ENCODE peak calls at places on chromosomes 12 and 14, in seven cellular contexts. One of them, this sample, is unnamed.

GRCh38 chr12:65100140-65100539 is 21.0 kb downstream of the WIF1 start:
- DNase-seq in lower lobe of right lung: no peak
- DNase-seq in upper lobe of left lung: no peak
- DNase-seq in heart left ventricle: no peak
- DNase-seq in stomach: no peak
- DNase-seq in A549: no peak
- DNase-seq in cardiac muscle cell: no peak
- DNase-seq in this sample: no peak

GRCh38 chr12:109592905-109593272 is 19.3 kb downstream of the MVK start:
- DNase-seq in stomach: no peak
- DNase-seq in lower lobe of right lung: no peak
- DNase-seq in upper lobe of left lung: no peak
- DNase-seq in heart left ventricle: peak; percentile 52
- DNase-seq in cardiac muscle cell: peak; percentile 28
- DNase-seq in A549: no peak
- DNase-seq in this sample: no peak

GRCh38 chr12:110927545-110927944 is 7.2 kb upstream of the MYL2 start:
- DNase-seq in stomach: no peak
- DNase-seq in lower lobe of right lung: no peak
- DNase-seq in A549: no peak
- DNase-seq in heart left ventricle: no peak
- DNase-seq in cardiac muscle cell: no peak
- DNase-seq in upper lobe of left lung: no peak
- DNase-seq in this sample: no peak

GRCh38 chr14:33165144-33165925 is 226.7 kb downstream of the NPAS3 start:
- DNase-seq in upper lobe of left lung: no peak
- DNase-seq in A549: no peak
- DNase-seq in stomach: no peak
- DNase-seq in lower lobe of right lung: no peak
- DNase-seq in heart left ventricle: no peak
- DNase-seq in cardiac muscle cell: no peak
- DNase-seq in this sample: no peak

GRCh38 chr14:99624971-99625370 is 20.0 kb upstream of the HHIPL1 start:
- DNase-seq in A549: no peak
- DNase-seq in stomach: peak; percentile 35
- DNase-seq in heart left ventricle: peak; percentile 48
- DNase-seq in lower lobe of right lung: no peak
- DNase-seq in cardiac muscle cell: no peak
- DNase-seq in upper lobe of left lung: no peak
- DNase-seq in this sample: no peak

GRCh38 chr14:99041820-99042174 is 230.2 kb downstream of the BCL11B start:
- DNase-seq in upper lobe of left lung: no peak
- DNase-seq in lower lobe of right lung: no peak
- DNase-seq in heart left ventricle: no peak
- DNase-seq in A549: no peak
- DNase-seq in cardiac muscle cell: no peak
- DNase-seq in stomach: peak; percentile 7
- DNase-seq in this sample: no peak

GRCh38 chr14:95993768-95994592 is 45.2 kb upstream of the C14orf132 start:
- DNase-seq in lower lobe of right lung: no peak
- DNase-seq in A549: peak; percentile 41
- DNase-seq in stomach: no peak
- DNase-seq in heart left ventricle: no peak
- DNase-seq in upper lobe of left lung: no peak
- DNase-seq in cardiac muscle cell: peak; percentile 79
- DNase-seq in this sample: no peak

GRCh38 chr12:45182511-45182910 is 33.4 kb upstream of the ANO6 start:
- DNase-seq in cardiac muscle cell: no peak
- DNase-seq in heart left ventricle: no peak
- DNase-seq in lower lobe of right lung: no peak
- DNase-seq in stomach: no peak
- DNase-seq in A549: no peak
- DNase-seq in upper lobe of left lung: no peak
- DNase-seq in this sample: no peak

GRCh38 chr12:1355396-1355795 is 239.0 kb downstream of the FBXL14 start:
- DNase-seq in lower lobe of right lung: no peak
- DNase-seq in upper lobe of left lung: no peak
- DNase-seq in cardiac muscle cell: no peak
- DNase-seq in A549: no peak
- DNase-seq in heart left ventricle: no peak
- DNase-seq in stomach: no peak
- DNase-seq in this sample: no peak

GRCh38 chr12:124498178-124498869 is 69.1 kb downstream of the NCOR2 start:
- DNase-seq in stomach: no peak
- DNase-seq in heart left ventricle: peak; percentile 58
- DNase-seq in A549: no peak
- DNase-seq in lower lobe of right lung: no peak
- DNase-seq in cardiac muscle cell: no peak
- DNase-seq in upper lobe of left lung: no peak
- DNase-seq in this sample: no peak

GRCh38 chr14:82009993-82010392 is 476.3 kb upstream of the SEL1L start:
- DNase-seq in lower lobe of right lung: no peak
- DNase-seq in cardiac muscle cell: no peak
- DNase-seq in heart left ventricle: no peak
- DNase-seq in upper lobe of left lung: no peak
- DNase-seq in stomach: no peak
- DNase-seq in A549: no peak
- DNase-seq in this sample: no peak

GRCh38 chr14:77204457-77204796 is 22.8 kb downstream of the TMEM63C start:
- DNase-seq in stomach: no peak
- DNase-seq in A549: no peak
- DNase-seq in cardiac muscle cell: no peak
- DNase-seq in lower lobe of right lung: no peak
- DNase-seq in upper lobe of left lung: no peak
- DNase-seq in heart left ventricle: no peak
- DNase-seq in this sample: no peak

GRCh38 chr12:27732281-27732680 is 21.6 kb downstream of the MRPS35 start:
- DNase-seq in upper lobe of left lung: no peak
- DNase-seq in A549: peak; percentile 18
- DNase-seq in lower lobe of right lung: no peak
- DNase-seq in stomach: peak; percentile 32
- DNase-seq in heart left ventricle: no peak
- DNase-seq in cardiac muscle cell: peak; percentile 2
- DNase-seq in this sample: no peak
- TF ChIP-seq CTCF in upper lobe of left lung: no peak
- TF ChIP-seq CTCF in A549: no peak
- TF ChIP-seq CTCF in lower lobe of right lung: no peak
- TF ChIP-seq CTCF in stomach: no peak
- TF ChIP-seq CTCF in heart left ventricle: no peak
- TF ChIP-seq CTCF in cardiac muscle cell: peak; percentile 20
- TF ChIP-seq CTCF in this sample: no peak

GRCh38 chr12:94055528-94055927 is 92.8 kb upstream of the PLXNC1 start:
- DNase-seq in cardiac muscle cell: no peak
- DNase-seq in heart left ventricle: no peak
- DNase-seq in upper lobe of left lung: no peak
- DNase-seq in A549: no peak
- DNase-seq in lower lobe of right lung: no peak
- DNase-seq in stomach: no peak
- DNase-seq in this sample: no peak
- H3K4me1 ChIP-seq in cardiac muscle cell: peaks cover 4% of the 10 kb centered on the region
- H3K4me1 ChIP-seq in heart left ventricle: peaks cover 8% of the 10 kb centered on the region
- H3K4me1 ChIP-seq in upper lobe of left lung: no peaks in the 10 kb centered on the region
- H3K4me1 ChIP-seq in A549: no peaks in the 10 kb centered on the region
- H3K4me1 ChIP-seq in lower lobe of right lung: peaks cover 5% of the 10 kb centered on the region
- H3K4me1 ChIP-seq in stomach: no peaks in the 10 kb centered on the region
- H3K4me1 ChIP-seq in this sample: no peaks in the 10 kb centered on the region

DNA sequence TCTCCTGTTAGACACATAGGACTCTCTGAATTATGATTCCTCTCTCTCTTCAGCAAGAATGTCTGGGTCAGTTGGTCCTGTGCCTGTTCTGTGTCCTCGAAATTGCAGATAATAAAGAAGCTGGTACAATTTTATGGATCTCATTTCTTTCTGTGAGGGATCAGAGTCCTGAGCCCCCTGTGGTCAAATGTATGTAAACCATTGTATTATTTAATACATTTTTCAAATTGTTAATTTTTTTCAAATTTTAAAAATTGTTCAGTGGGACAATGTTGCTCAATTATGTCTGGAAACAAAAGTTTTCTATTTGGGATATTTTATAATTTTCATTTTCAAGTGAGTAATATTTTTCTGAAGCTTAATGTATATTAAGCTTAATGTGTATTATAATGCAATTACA is 513.5 kb downstream of the CCER1 start:
- DNase-seq in stomach: no peak
- DNase-seq in A549: no peak
- DNase-seq in cardiac muscle cell: no peak
- DNase-seq in lower lobe of right lung: no peak
- DNase-seq in upper lobe of left lung: no peak
- DNase-seq in heart left ventricle: no peak
- DNase-seq in this sample: no peak
- TF ChIP-seq CTCF in stomach: no peak
- TF ChIP-seq CTCF in A549: no peak
- TF ChIP-seq CTCF in cardiac muscle cell: no peak
- TF ChIP-seq CTCF in lower lobe of right lung: no peak
- TF ChIP-seq CTCF in upper lobe of left lung: no peak
- TF ChIP-seq CTCF in heart left ventricle: no peak
- TF ChIP-seq CTCF in this sample: no peak

GRCh38 chr14:68589447-68590232 is 203.2 kb downstream of the ZFP36L1 start:
- DNase-seq in A549: no peak
- DNase-seq in heart left ventricle: peak; percentile 79
- DNase-seq in upper lobe of left lung: no peak
- DNase-seq in cardiac muscle cell: peak; percentile 47
- DNase-seq in stomach: no peak
- DNase-seq in lower lobe of right lung: no peak
- DNase-seq in this sample: peak; percentile 95

GRCh38 chr14:68583527-68584275 is 209.2 kb downstream of the ZFP36L1 start:
- DNase-seq in cardiac muscle cell: no peak
- DNase-seq in A549: no peak
- DNase-seq in stomach: no peak
- DNase-seq in lower lobe of right lung: peak; percentile 65
- DNase-seq in heart left ventricle: no peak
- DNase-seq in upper lobe of left lung: peak; percentile 24
- DNase-seq in this sample: no peak

GRCh38 chr14:68584786-68585185 is 208.1 kb downstream of the ZFP36L1 start:
- DNase-seq in upper lobe of left lung: no peak
- DNase-seq in lower lobe of right lung: no peak
- DNase-seq in stomach: no peak
- DNase-seq in cardiac muscle cell: no peak
- DNase-seq in A549: no peak
- DNase-seq in heart left ventricle: no peak
- DNase-seq in this sample: no peak

GRCh38 chr14:68590233-68590535 is 202.7 kb downstream of the ZFP36L1 start:
- DNase-seq in heart left ventricle: no peak
- DNase-seq in stomach: no peak
- DNase-seq in upper lobe of left lung: no peak
- DNase-seq in cardiac muscle cell: no peak
- DNase-seq in lower lobe of right lung: no peak
- DNase-seq in A549: no peak
- DNase-seq in this sample: no peak

DNA sequence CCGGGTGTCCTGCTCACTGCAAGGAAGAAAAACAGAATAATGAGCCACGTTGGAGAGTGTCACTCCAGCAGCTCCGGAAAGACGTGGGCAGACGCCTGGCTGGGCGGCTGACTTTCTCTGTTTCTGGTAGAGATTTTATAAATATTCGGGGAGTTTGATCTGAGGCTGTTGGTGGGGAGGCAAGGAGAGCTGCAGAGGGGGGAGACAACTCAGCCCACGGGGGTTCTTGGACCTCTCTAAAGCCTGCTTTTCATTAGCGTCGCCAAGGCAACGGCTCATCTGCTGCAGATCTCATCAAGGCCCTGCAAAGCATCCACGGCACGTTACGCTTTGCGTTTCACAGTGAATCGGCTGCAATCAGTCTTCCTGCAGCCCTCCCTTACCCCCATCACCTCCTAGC is 207.2 kb downstream of the ZFP36L1 start:
- DNase-seq in heart left ventricle: no peak
- DNase-seq in A549: no peak
- DNase-seq in stomach: no peak
- DNase-seq in cardiac muscle cell: no peak
- DNase-seq in lower lobe of right lung: no peak
- DNase-seq in upper lobe of left lung: no peak
- DNase-seq in this sample: no peak
- H3K4me1 ChIP-seq in heart left ventricle: peaks cover 37% of the 10 kb centered on the region
- H3K4me1 ChIP-seq in A549: peaks cover 11% of the 10 kb centered on the region
- H3K4me1 ChIP-seq in stomach: peaks cover 45% of the 10 kb centered on the region
- H3K4me1 ChIP-seq in cardiac muscle cell: peaks cover 42% of the 10 kb centered on the region
- H3K4me1 ChIP-seq in lower lobe of right lung: peaks cover 28% of the 10 kb centered on the region
- H3K4me1 ChIP-seq in upper lobe of left lung: peaks cover 17% of the 10 kb centered on the region
- H3K4me1 ChIP-seq in this sample: peaks cover 69% of the 10 kb centered on the region

DNA sequence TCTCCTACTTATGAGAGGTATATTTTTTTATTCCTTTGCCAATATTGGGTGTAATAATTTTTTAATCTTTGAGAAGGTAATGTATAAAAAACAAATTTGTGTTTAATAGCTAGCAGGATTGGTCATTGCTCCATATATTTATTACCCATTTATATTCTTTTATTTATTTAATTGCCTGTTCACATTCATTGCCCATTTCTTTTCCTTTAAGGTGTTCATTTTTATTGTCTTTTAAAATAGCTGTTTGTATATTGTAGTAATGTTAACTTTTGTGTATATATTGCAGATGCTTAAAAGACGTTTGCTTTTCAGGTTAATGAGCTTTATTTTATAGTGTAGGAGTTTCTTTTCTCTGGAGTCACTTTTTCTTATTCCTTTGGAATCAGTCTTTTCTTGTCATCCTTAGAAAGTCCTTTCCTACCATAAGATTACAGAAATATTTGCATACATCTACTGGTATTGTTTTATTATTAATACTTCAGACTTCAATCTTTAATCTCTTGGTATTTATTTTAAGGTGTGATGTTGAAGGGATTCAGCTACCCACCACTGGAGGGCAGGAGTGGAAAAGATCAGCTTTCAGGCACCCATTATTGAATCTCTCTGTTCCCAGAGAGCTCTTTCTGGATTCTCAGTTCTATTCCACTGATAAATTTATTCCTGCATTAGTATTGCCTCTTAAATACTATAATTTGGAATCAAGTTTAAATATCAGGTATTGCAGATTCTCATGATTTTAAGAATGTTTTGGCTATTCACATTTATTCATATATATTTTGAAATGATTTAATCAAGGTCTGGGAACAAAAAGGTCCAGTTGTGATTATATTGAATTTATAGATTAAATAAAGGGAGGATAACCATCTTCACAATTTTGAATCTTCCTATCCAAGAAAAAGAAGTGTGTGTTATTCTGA is 17.3 kb downstream of the PPM1A start:
- DNase-seq in cardiac muscle cell: no peak
- DNase-seq in upper lobe of left lung: no peak
- DNase-seq in heart left ventricle: no peak
- DNase-seq in A549: peak; percentile 16
- DNase-seq in stomach: no peak
- DNase-seq in lower lobe of right lung: no peak
- DNase-seq in this sample: no peak
- TF ChIP-seq CTCF in cardiac muscle cell: peak; percentile 63
- TF ChIP-seq CTCF in upper lobe of left lung: peak; percentile 35
- TF ChIP-seq CTCF in heart left ventricle: peak; percentile 12
- TF ChIP-seq CTCF in A549: peak; percentile 30
- TF ChIP-seq CTCF in stomach: peak; percentile 13
- TF ChIP-seq CTCF in lower lobe of right lung: peak; percentile 42
- TF ChIP-seq CTCF in this sample: no peak

GRCh38 chr12:62698701-62699101 is 232.1 kb downstream of the MON2 start:
- DNase-seq in heart left ventricle: no peak
- DNase-seq in stomach: no peak
- DNase-seq in upper lobe of left lung: no peak
- DNase-seq in lower lobe of right lung: no peak
- DNase-seq in A549: no peak
- DNase-seq in cardiac muscle cell: no peak
- DNase-seq in this sample: no peak
- H3K4me1 ChIP-seq in heart left ventricle: peaks cover 31% of the 10 kb centered on the region
- H3K4me1 ChIP-seq in stomach: peaks cover 16% of the 10 kb centered on the region
- H3K4me1 ChIP-seq in upper lobe of left lung: peaks cover 14% of the 10 kb centered on the region
- H3K4me1 ChIP-seq in lower lobe of right lung: peaks cover 13% of the 10 kb centered on the region
- H3K4me1 ChIP-seq in A549: peaks cover 43% of the 10 kb centered on the region
- H3K4me1 ChIP-seq in cardiac muscle cell: no peaks in the 10 kb centered on the region
- H3K4me1 ChIP-seq in this sample: peaks cover 19% of the 10 kb centered on the region

This sample was measured in vagina.